ENCODE peak calls at places on chromosome 22, in nine cellular contexts. D is A172; A is NAMALWA; R is lung; G is foreskin fibroblast; P is HCT116; J is EL; Q is AG08396; I is stimulated activated naive CD8-positive, alpha-beta T cell treated with anti-CD3 and anti-CD28 coated beads, Interleukin-15, amount 100 ng/mL, for 72 hours. F is an unnamed sample.

GRCh38 chr22:38513063-38513462 is 7.0 kb upstream of the DDX17 start:
- DNase-seq in D (no peak), A (peak; percentile 75), R (no peak), G (no peak), P (no peak), J (no peak), Q (no peak), I (peak; percentile 49), F (no peak)

GRCh38 chr22:46905415-46905814 is 143.0 kb downstream of the TBC1D22A start:
- DNase-seq in D (no peak), A (no peak), R (no peak), G (no peak), P (no peak), J (no peak), Q (no peak), I (no peak), F (no peak)

GRCh38 chr22:39511226-39511625 is 9.1 kb upstream of the ATF4 start:
- DNase-seq in D (no peak), A (no peak), R (no peak), G (no peak), P (no peak), J (no peak), Q (no peak), I (no peak), F (no peak)

GRCh38 chr22:22764085-22764484 is 119.7 kb downstream of the GGTLC2 start:
- DNase-seq in D (no peak), A (no peak), R (no peak), G (no peak), P (no peak), J (no peak), Q (no peak), I (no peak), F (no peak)

GRCh38 chr22:34781676-34782075 is 284.3 kb upstream of the ISX start:
- DNase-seq in D (no peak), A (no peak), R (no peak), G (no peak), P (no peak), J (peak; percentile 34), Q (no peak), I (no peak), F (no peak)

GRCh38 chr22:44332946-44333345 is 20.2 kb upstream of the SHISAL1 start:
- DNase-seq in D (no peak), A (no peak), R (no peak), G (no peak), P (no peak), J (no peak), Q (no peak), I (no peak), F (no peak)

GRCh38 chr22:16922076-16922475 is 85.9 kb downstream of the GAB4 start:
- DNase-seq in D (no peak), A (peak; percentile 61), R (no peak), G (no peak), P (no peak), J (no peak), Q (no peak), I (no peak), F (no peak)

GRCh38 chr22:26885441-26886261 is 228.3 kb downstream of the MIAT start:
- DNase-seq in D (no peak), A (no peak), R (no peak), G (no peak), P (no peak), J (no peak), Q (no peak), I (no peak), F (no peak)

GRCh38 chr22:29268511-29269229 is 602 bp downstream of the EWSR1 start:
- DNase-seq in D (no peak), A (peak; percentile 65), R (peak; percentile 61), G (peak; percentile 63), P (peak; percentile 1), J (peak; percentile 70), Q (peak; percentile 79), I (peak; percentile 59), F (no peak)

GRCh38 chr22:36736701-36737320 is 33.3 kb upstream of the CACNG2 start:
- DNase-seq in D (no peak), A (no peak), R (no peak), G (no peak), P (no peak), J (no peak), Q (no peak), I (no peak), F (no peak)

GRCh38 chr22:43734370-43735005 is 77.6 kb downstream of the EFCAB6 start:
- DNase-seq in D (no peak), A (no peak), R (no peak), G (no peak), P (no peak), J (no peak), Q (no peak), I (no peak), F (no peak)

GRCh38 chr22:35443790-35444684 is 44.1 kb downstream of the MCM5 start:
- DNase-seq in D (no peak), A (no peak), R (no peak), G (no peak), P (no peak), J (no peak), Q (no peak), I (no peak), F (no peak)

GRCh38 chr22:31867386-31868153 is 76.8 kb upstream of the YWHAH start:
- DNase-seq in D (no peak), A (no peak), R (no peak), G (no peak), P (no peak), J (no peak), Q (no peak), I (no peak), F (no peak)

GRCh38 chr22:34800265-34800664 is 265.7 kb upstream of the ISX start:
- DNase-seq in D (no peak), A (no peak), R (no peak), G (no peak), P (no peak), J (peak; percentile 77), Q (no peak), I (no peak), F (no peak)

GRCh38 chr22:46330426-46330825 is 5.1 kb upstream of the TRMU start:
- DNase-seq in D (no peak), A (no peak), R (no peak), G (no peak), P (no peak), J (no peak), Q (no peak), I (no peak), F (no peak)

GRCh38 chr22:36772451-36772850 is 3.5 kb downstream of the IFT27 start:
- DNase-seq in D (no peak), A (no peak), R (no peak), G (peak; percentile 38), P (no peak), J (no peak), Q (no peak), I (no peak), F (no peak)

GRCh38 chr22:49770454-49771265 is 57.0 kb downstream of the BRD1 start:
- DNase-seq in D (no peak), A (no peak), R (no peak), G (no peak), P (no peak), J (no peak), Q (no peak), I (no peak), F (no peak)

GRCh38 chr22:43996981-43997265 is 27.2 kb upstream of the PARVB start:
- DNase-seq in D (no peak), A (no peak), R (no peak), G (no peak), P (no peak), J (no peak), Q (no peak), I (no peak), F (no peak)

GRCh38 chr22:23225724-23226496 is 45.6 kb downstream of the BCR start:
- DNase-seq in D (peak; percentile 77), A (no peak), R (peak; percentile 68), G (no peak), P (no peak), J (peak; percentile 50), Q (peak; percentile 55), I (no peak), F (no peak)

GRCh38 chr22:31490496-31490925 is 869 bp upstream of the EIF4ENIF1 start:
- DNase-seq in D (peak; percentile 52), A (peak; percentile 97), R (peak; percentile 69), G (peak; percentile 68), P (peak; percentile 22), J (peak; percentile 80), Q (peak; percentile 79), I (peak; percentile 65), F (peak; percentile 84)

GRCh38 chr22:49156662-49157285 is 670.9 kb downstream of the BRD1 start:
- DNase-seq in D (no peak), A (no peak), R (no peak), G (no peak), P (no peak), J (no peak), Q (no peak), I (no peak), F (no peak)

GRCh38 chr22:33038836-33039235 is 19.3 kb downstream of the SYN3 start:
- DNase-seq in D (no peak), A (no peak), R (no peak), G (no peak), P (no peak), J (no peak), Q (no peak), I (no peak), F (no peak)

GRCh38 chr22:26837784-26838520 is 180.6 kb downstream of the MIAT start:
- DNase-seq in D (no peak), A (no peak), R (no peak), G (no peak), P (no peak), J (no peak), Q (no peak), I (no peak), F (no peak)

GRCh38 chr22:24410110-24410856 is 17.1 kb upstream of the ADORA2A start:
- DNase-seq in D (peak; percentile 46), A (no peak), R (no peak), G (peak; percentile 57), P (no peak), J (peak; percentile 69), Q (peak; percentile 72), I (peak; percentile 64), F (no peak)

GRCh38 chr22:19986410-19987341 is 29.9 kb downstream of the ARVCF start:
- DNase-seq in D (peak; percentile 60), A (peak; percentile 72), R (peak; percentile 71), G (peak; percentile 67), P (no peak), J (peak; percentile 76), Q (peak; percentile 98), I (peak; percentile 67), F (peak; percentile 61)

GRCh38 chr22:37472418-37473006 is 13.7 kb downstream of the MFNG start:
- DNase-seq in D (peak; percentile 21), A (peak; percentile 62), R (no peak), G (no peak), P (no peak), J (peak; percentile 48), Q (peak; percentile 63), I (no peak), F (no peak)

F was measured in stimulated activated naive B cell treated with anti-CD40 and anti-IgM and Interleukin-4, amounts not matched to agents 10 μg/mL and 1 μg/mL and 100 μg/mL, for 72 hours.